ENCODE peak calls at places on chromosomes 4 and X, in seven cellular contexts. One of them, this sample, is unnamed.

GRCh38 chr4:109914356-109914755 is 1.7 kb downstream of the EGF start:
- DNase-seq in HCT116: no peak
- DNase-seq in GM12878: no peak
- DNase-seq in SK-N-SH: no peak
- DNase-seq in H1: no peak
- DNase-seq in HepG2: no peak
- DNase-seq in K562: no peak
- DNase-seq in this sample: peak; percentile 43

GRCh38 chr4:101400096-101400495 is 52.8 kb upstream of the PPP3CA start:
- DNase-seq in HCT116: no peak
- DNase-seq in GM12878: no peak
- DNase-seq in SK-N-SH: no peak
- DNase-seq in H1: no peak
- DNase-seq in HepG2: no peak
- DNase-seq in K562: no peak
- DNase-seq in this sample: no peak

GRCh38 chr4:159564615-159565014 is 461.7 kb downstream of the RAPGEF2 start:
- DNase-seq in HCT116: no peak
- DNase-seq in GM12878: no peak
- DNase-seq in SK-N-SH: no peak
- DNase-seq in H1: no peak
- DNase-seq in HepG2: peak; percentile 2
- DNase-seq in K562: no peak
- DNase-seq in this sample: no peak

GRCh38 chrX:18026171-18026570 is 165.1 kb upstream of the RAI2 start:
- DNase-seq in HCT116: no peak
- DNase-seq in GM12878: no peak
- DNase-seq in SK-N-SH: no peak
- DNase-seq in H1: no peak
- DNase-seq in HepG2: no peak
- DNase-seq in K562: no peak
- DNase-seq in this sample: no peak

GRCh38 chr4:10204401-10205058 is 87.9 kb upstream of the WDR1 start:
- DNase-seq in HCT116: no peak
- DNase-seq in GM12878: no peak
- DNase-seq in SK-N-SH: no peak
- DNase-seq in H1: no peak
- DNase-seq in HepG2: no peak
- DNase-seq in K562: no peak
- DNase-seq in this sample: no peak

GRCh38 chrX:107742754-107743191 is 32.8 kb downstream of the TSC22D3 start:
- DNase-seq in HCT116: no peak
- DNase-seq in GM12878: no peak
- DNase-seq in SK-N-SH: no peak
- DNase-seq in H1: no peak
- DNase-seq in HepG2: no peak
- DNase-seq in K562: peak; percentile 9
- DNase-seq in this sample: no peak

GRCh38 chr4:151035321-151035720 is 20.2 kb upstream of the LRBA start:
- DNase-seq in HCT116: no peak
- DNase-seq in GM12878: no peak
- DNase-seq in SK-N-SH: no peak
- DNase-seq in H1: no peak
- DNase-seq in HepG2: peak; percentile 41
- DNase-seq in K562: no peak
- DNase-seq in this sample: peak; percentile 49

GRCh38 chr4:30605616-30606015 is 114.6 kb upstream of the PCDH7 start:
- DNase-seq in HCT116: no peak
- DNase-seq in GM12878: no peak
- DNase-seq in SK-N-SH: no peak
- DNase-seq in H1: no peak
- DNase-seq in HepG2: no peak
- DNase-seq in K562: no peak
- DNase-seq in this sample: no peak

GRCh38 chr4:2445571-2445970 is 23.3 kb upstream of the RNF4 start:
- DNase-seq in HCT116: no peak
- DNase-seq in GM12878: no peak
- DNase-seq in SK-N-SH: no peak
- DNase-seq in H1: no peak
- DNase-seq in HepG2: no peak
- DNase-seq in K562: no peak
- DNase-seq in this sample: no peak

GRCh38 chr4:2446656-2447564 is 22.0 kb upstream of the RNF4 start:
- DNase-seq in HCT116: no peak
- DNase-seq in GM12878: no peak
- DNase-seq in SK-N-SH: no peak
- DNase-seq in H1: no peak
- DNase-seq in HepG2: no peak
- DNase-seq in K562: no peak
- DNase-seq in this sample: no peak

GRCh38 chr4:2443061-2443730 is 24.4 kb downstream of the CFAP99 start:
- DNase-seq in HCT116: no peak
- DNase-seq in GM12878: no peak
- DNase-seq in SK-N-SH: no peak
- DNase-seq in H1: no peak
- DNase-seq in HepG2: no peak
- DNase-seq in K562: no peak
- DNase-seq in this sample: no peak

GRCh38 chr4:2443986-2444740 is 24.7 kb upstream of the RNF4 start:
- DNase-seq in HCT116: no peak
- DNase-seq in GM12878: no peak
- DNase-seq in SK-N-SH: no peak
- DNase-seq in H1: no peak
- DNase-seq in HepG2: no peak
- DNase-seq in K562: no peak
- DNase-seq in this sample: no peak

GRCh38 chr4:2445130-2445529 is 23.8 kb upstream of the RNF4 start:
- DNase-seq in HCT116: no peak
- DNase-seq in GM12878: no peak
- DNase-seq in SK-N-SH: no peak
- DNase-seq in H1: no peak
- DNase-seq in HepG2: no peak
- DNase-seq in K562: no peak
- DNase-seq in this sample: no peak
- TF ChIP-seq JUND in HCT116: no peak
- TF ChIP-seq JUND in GM12878: no peak
- TF ChIP-seq JUND in SK-N-SH: no peak
- TF ChIP-seq JUND in H1: no peak
- TF ChIP-seq JUND in HepG2: no peak
- TF ChIP-seq JUND in K562: no peak
- TF ChIP-seq JUND in this sample: no peak

DNA sequence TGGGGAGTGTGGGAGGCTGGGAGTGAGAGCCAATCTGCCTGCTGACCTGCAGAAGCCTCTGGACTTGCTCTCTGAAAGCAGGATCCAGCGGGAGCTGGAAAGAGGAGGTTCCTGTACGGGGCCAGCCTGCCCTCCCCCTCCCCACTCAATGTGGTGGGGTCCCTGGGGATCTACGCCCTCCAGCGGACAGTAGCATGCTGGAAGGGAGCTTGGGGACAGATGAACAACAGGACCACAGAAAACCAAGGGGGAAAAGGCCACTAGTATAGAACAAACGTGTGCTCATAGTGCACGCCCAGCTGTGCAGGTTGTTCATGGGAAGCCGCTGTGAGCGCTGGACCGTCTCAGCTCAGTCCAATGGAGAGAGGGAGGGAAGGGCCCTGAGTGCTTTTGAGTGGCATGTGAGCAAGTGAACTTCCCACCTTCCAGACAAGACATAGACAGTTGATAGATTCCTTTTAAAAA is 15.8 kb downstream of the HMX1 start:
- DNase-seq in HCT116: no peak
- DNase-seq in GM12878: no peak
- DNase-seq in SK-N-SH: no peak
- DNase-seq in H1: peak; percentile 75
- DNase-seq in HepG2: no peak
- DNase-seq in K562: peak; percentile 26
- DNase-seq in this sample: no peak
- TF ChIP-seq JUND in HCT116: no peak
- TF ChIP-seq JUND in GM12878: no peak
- TF ChIP-seq JUND in SK-N-SH: no peak
- TF ChIP-seq JUND in H1: no peak
- TF ChIP-seq JUND in HepG2: no peak
- TF ChIP-seq JUND in K562: no peak
- TF ChIP-seq JUND in this sample: no peak

GRCh38 chr4:95156452-95156765 is 392.4 kb downstream of the UNC5C start:
- DNase-seq in HCT116: no peak
- DNase-seq in GM12878: no peak
- DNase-seq in SK-N-SH: no peak
- DNase-seq in H1: no peak
- DNase-seq in HepG2: no peak
- DNase-seq in K562: no peak
- DNase-seq in this sample: no peak

GRCh38 chr4:95158626-95159025 is 390.1 kb downstream of the UNC5C start:
- DNase-seq in HCT116: no peak
- DNase-seq in GM12878: no peak
- DNase-seq in SK-N-SH: no peak
- DNase-seq in H1: no peak
- DNase-seq in HepG2: no peak
- DNase-seq in K562: no peak
- DNase-seq in this sample: no peak

GRCh38 chr4:95153182-95153581 is 395.4 kb downstream of the BMPR1B start:
- DNase-seq in HCT116: no peak
- DNase-seq in GM12878: no peak
- DNase-seq in SK-N-SH: no peak
- DNase-seq in H1: no peak
- DNase-seq in HepG2: no peak
- DNase-seq in K562: no peak
- DNase-seq in this sample: no peak

GRCh38 chr4:95158045-95158444 is 390.7 kb downstream of the UNC5C start:
- DNase-seq in HCT116: no peak
- DNase-seq in GM12878: no peak
- DNase-seq in SK-N-SH: no peak
- DNase-seq in H1: no peak
- DNase-seq in HepG2: no peak
- DNase-seq in K562: no peak
- DNase-seq in this sample: no peak

GRCh38 chr4:95155759-95156451 is 392.9 kb downstream of the UNC5C start:
- DNase-seq in HCT116: peak; percentile 22
- DNase-seq in GM12878: no peak
- DNase-seq in SK-N-SH: peak; percentile 41
- DNase-seq in H1: no peak
- DNase-seq in HepG2: peak; percentile 13
- DNase-seq in K562: peak; percentile 39
- DNase-seq in this sample: no peak
- TF ChIP-seq JUND in HCT116: no peak
- TF ChIP-seq JUND in GM12878: no peak
- TF ChIP-seq JUND in SK-N-SH: no peak
- TF ChIP-seq JUND in H1: no peak
- TF ChIP-seq JUND in HepG2: no peak
- TF ChIP-seq JUND in K562: no peak
- TF ChIP-seq JUND in this sample: no peak

DNA sequence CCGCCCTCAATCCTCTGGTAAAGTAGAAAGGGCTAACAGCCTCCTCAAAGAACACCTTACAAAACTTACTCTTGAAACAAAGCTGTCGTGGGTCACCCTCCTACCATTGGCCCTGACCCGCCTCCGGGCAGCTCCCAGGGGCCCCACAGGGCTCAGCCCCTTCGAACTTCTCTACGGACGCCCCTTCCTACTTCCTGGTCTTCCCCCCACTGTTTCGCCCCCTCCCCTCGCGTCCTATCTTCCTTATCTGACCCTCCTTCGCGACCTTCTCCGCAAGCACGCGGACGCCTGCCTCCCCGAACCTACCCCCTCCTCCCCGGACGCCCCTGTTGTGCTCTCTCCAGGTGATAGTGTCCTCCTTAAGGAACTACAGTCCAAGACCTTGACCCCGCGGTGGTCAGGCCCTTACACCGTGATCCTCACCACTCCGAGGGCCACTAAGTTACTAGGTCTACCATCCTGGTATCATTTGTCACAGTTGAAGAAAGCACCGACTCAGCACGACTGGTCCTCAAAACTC is 963.1 kb downstream of the RPA4 start:
- DNase-seq in HCT116: no peak
- DNase-seq in GM12878: no peak
- DNase-seq in SK-N-SH: peak; percentile 3
- DNase-seq in H1: no peak
- DNase-seq in HepG2: no peak
- DNase-seq in K562: no peak
- DNase-seq in this sample: no peak
- TF ChIP-seq JUND in HCT116: no peak
- TF ChIP-seq JUND in GM12878: no peak
- TF ChIP-seq JUND in SK-N-SH: no peak
- TF ChIP-seq JUND in H1: no peak
- TF ChIP-seq JUND in HepG2: no peak
- TF ChIP-seq JUND in K562: no peak
- TF ChIP-seq JUND in this sample: no peak

DNA sequence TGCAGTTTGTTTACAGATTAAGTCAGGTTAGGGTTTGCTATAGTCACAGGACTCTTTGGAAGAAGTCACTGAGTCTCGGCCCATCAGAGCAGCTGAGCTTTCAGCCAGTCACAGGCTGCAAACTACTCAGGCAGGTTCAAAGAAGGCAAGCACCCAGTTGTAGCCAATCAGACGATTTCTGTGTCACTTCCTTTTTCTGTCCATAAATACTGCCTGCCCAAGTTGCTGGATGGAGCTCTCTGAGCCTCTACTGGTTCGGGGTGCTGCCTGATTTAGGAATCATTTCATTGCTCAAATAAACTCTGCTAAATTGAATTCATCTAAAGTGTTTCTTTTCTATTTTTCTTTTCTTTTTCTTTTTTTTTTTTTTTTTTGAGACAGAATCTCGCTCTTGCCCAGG is 7.3 kb upstream of the SH3BP2 start:
- DNase-seq in HCT116: no peak
- DNase-seq in GM12878: peak; percentile 48
- DNase-seq in SK-N-SH: no peak
- DNase-seq in H1: no peak
- DNase-seq in HepG2: no peak
- DNase-seq in K562: no peak
- DNase-seq in this sample: peak; percentile 48
- TF ChIP-seq JUND in HCT116: no peak
- TF ChIP-seq JUND in GM12878: no peak
- TF ChIP-seq JUND in SK-N-SH: no peak
- TF ChIP-seq JUND in H1: no peak
- TF ChIP-seq JUND in HepG2: no peak
- TF ChIP-seq JUND in K562: no peak
- TF ChIP-seq JUND in this sample: no peak

GRCh38 chr4:168608771-168609170 is 111.9 kb downstream of the PALLD start:
- DNase-seq in HCT116: no peak
- DNase-seq in GM12878: no peak
- DNase-seq in SK-N-SH: no peak
- DNase-seq in H1: no peak
- DNase-seq in HepG2: no peak
- DNase-seq in K562: no peak
- DNase-seq in this sample: no peak
- TF ChIP-seq JUND in HCT116: no peak
- TF ChIP-seq JUND in GM12878: no peak
- TF ChIP-seq JUND in SK-N-SH: no peak
- TF ChIP-seq JUND in H1: no peak
- TF ChIP-seq JUND in HepG2: no peak
- TF ChIP-seq JUND in K562: no peak
- TF ChIP-seq JUND in this sample: no peak